ENCODE peak calls at places on chromosomes 2 and 18, in six cellular contexts. X is endothelial cell; G is activated CD4-positive, alpha-beta T cell treated with anti-CD3 and anti-CD28 coated beads for 48 hours; A is psoas muscle; Y is ecto neural progenitor cell; E is hypothalamus. H is an unnamed sample.

GRCh38 chr2:223051580-223052375 is at the start of gene KCNE4:
- DNase-seq in X (no peak), G (no peak), A (no peak), Y (no peak), E (no peak), H (no peak)

GRCh38 chr18:38801640-38802039 is 1236.0 kb upstream of the CELF4 start:
- DNase-seq in X (no peak), G (no peak), A (no peak), Y (no peak), E (no peak), H (no peak)

GRCh38 chr18:26734760-26735159 is 130.7 kb downstream of the AQP4 start:
- DNase-seq in X (no peak), G (no peak), A (no peak), Y (no peak), E (no peak), H (peak)

GRCh38 chr2:65495250-65495649 is 62.9 kb upstream of the SPRED2 start:
- DNase-seq in X (no peak), G (no peak), A (no peak), Y (no peak), E (no peak), H (no peak)

GRCh38 chr18:41923495-41923894 is 31.5 kb upstream of the PIK3C3 start:
- DNase-seq in X (no peak), G (no peak), A (no peak), Y (no peak), E (no peak), H (no peak)

GRCh38 chr2:95039978-95040377 is 14.5 kb downstream of the MAL start:
- DNase-seq in X (no peak), G (no peak), A (no peak), Y (no peak), E (no peak), H (no peak)

GRCh38 chr2:120625865-120626560 is 109.7 kb upstream of the GLI2 start:
- DNase-seq in X (no peak), G (no peak), A (no peak), Y (peak), E (no peak), H (no peak)

GRCh38 chr2:159094173-159094737 is 125.8 kb downstream of the TANC1 start:
- DNase-seq in X (no peak), G (no peak), A (no peak), Y (no peak), E (no peak), H (no peak)

GRCh38 chr18:5628512-5629255 is 84.9 kb upstream of the EPB41L3 start:
- DNase-seq in X (peak), G (peak), A (peak), Y (peak), E (no peak), H (no peak)

GRCh38 chr2:223760838-223761502 is 76.4 kb downstream of the AP1S3 start:
- DNase-seq in X (no peak), G (peak), A (no peak), Y (no peak), E (no peak), H (no peak)

GRCh38 chr18:79873449-79874110 is 75.8 kb downstream of the KCNG2 start:
- DNase-seq in X (no peak), G (no peak), A (peak), Y (peak), E (no peak), H (no peak)

H was measured in esophagus muscularis mucosa.